ENCODE peak calls at places on chromosome 11, in five cellular contexts. M is suprapubic skin, D is heart right ventricle, X is BE2C, F is fibroblast of pulmonary artery. W is an unnamed sample.

GRCh38 chr11:115464269-115464668 is 39.9 kb downstream of the CADM1 start:
- DNase-seq in D (no peak), M (no peak), X (no peak), F (no peak), W (no peak)

GRCh38 chr11:102831128-102831708 is 12.2 kb downstream of the MMP3 start:
- DNase-seq in F (peak; percentile 31), M (no peak), D (no peak), X (no peak), W (peak; percentile 65)

GRCh38 chr11:84890706-84891105 is 736.4 kb downstream of the DLG2 start:
- DNase-seq in F (no peak), D (no peak), X (no peak), M (no peak), W (peak; percentile 35)

GRCh38 chr11:73230931-73231330 is 12.8 kb downstream of the P2RY2 start:
- DNase-seq in D (no peak), X (no peak), F (no peak), M (peak; percentile 29), W (no peak)

GRCh38 chr11:70694371-70694770 is 296.0 kb downstream of the CTTN start:
- DNase-seq in X (no peak), F (no peak), D (no peak), M (no peak), W (no peak)

GRCh38 chr11:121681536-121681935 is 228.8 kb upstream of the SORL1-AS1 start:
- DNase-seq in D (no peak), M (no peak), X (no peak), F (no peak), W (peak; percentile 30)

GRCh38 chr11:14105446-14105845 is 142.9 kb downstream of the SPON1 start:
- DNase-seq in F (no peak), D (no peak), M (no peak), X (no peak), W (no peak)

GRCh38 chr11:128690746-128691091 is 3.2 kb upstream of the FLI1 start:
- DNase-seq in D (no peak), M (no peak), F (no peak), X (no peak), W (no peak)

GRCh38 chr11:88068848-88069554 is 106.2 kb downstream of the RAB38 start:
- DNase-seq in M (no peak), D (no peak), F (no peak), X (no peak), W (no peak)

GRCh38 chr11:122883682-122883981 is 1.1 kb downstream of the JHY start:
- DNase-seq in D (no peak), M (no peak), X (no peak), F (no peak), W (no peak)

GRCh38 chr11:15333407-15333806 is 218.7 kb downstream of the INSC start:
- DNase-seq in D (no peak), X (peak; percentile 44), F (no peak), M (no peak), W (no peak)

GRCh38 chr11:59097113-59097708 is 9.8 kb upstream of the FAM111B start:
- DNase-seq in D (peak; percentile 54), M (no peak), X (peak; percentile 50), F (peak; percentile 72), W (peak; percentile 81)

GRCh38 chr11:69662806-69663205 is 12.3 kb downstream of the LTO1 start:
- DNase-seq in X (no peak), M (peak; percentile 45), D (no peak), F (no peak), W (no peak)

GRCh38 chr11:112057170-112057569 is 16.6 kb downstream of the PIH1D2 start:
- DNase-seq in X (no peak), D (no peak), M (no peak), F (no peak), W (no peak)

GRCh38 chr11:36186797-36187196 is 102.4 kb downstream of the COMMD9 start:
- DNase-seq in F (no peak), X (no peak), D (no peak), M (no peak), W (no peak)
- H3K4me3 ChIP-seq in F (no peak overlapping the region), X (no peak overlapping the region), D (no peak overlapping the region), M (no peak overlapping the region), W (no peak overlapping the region)

DNA sequence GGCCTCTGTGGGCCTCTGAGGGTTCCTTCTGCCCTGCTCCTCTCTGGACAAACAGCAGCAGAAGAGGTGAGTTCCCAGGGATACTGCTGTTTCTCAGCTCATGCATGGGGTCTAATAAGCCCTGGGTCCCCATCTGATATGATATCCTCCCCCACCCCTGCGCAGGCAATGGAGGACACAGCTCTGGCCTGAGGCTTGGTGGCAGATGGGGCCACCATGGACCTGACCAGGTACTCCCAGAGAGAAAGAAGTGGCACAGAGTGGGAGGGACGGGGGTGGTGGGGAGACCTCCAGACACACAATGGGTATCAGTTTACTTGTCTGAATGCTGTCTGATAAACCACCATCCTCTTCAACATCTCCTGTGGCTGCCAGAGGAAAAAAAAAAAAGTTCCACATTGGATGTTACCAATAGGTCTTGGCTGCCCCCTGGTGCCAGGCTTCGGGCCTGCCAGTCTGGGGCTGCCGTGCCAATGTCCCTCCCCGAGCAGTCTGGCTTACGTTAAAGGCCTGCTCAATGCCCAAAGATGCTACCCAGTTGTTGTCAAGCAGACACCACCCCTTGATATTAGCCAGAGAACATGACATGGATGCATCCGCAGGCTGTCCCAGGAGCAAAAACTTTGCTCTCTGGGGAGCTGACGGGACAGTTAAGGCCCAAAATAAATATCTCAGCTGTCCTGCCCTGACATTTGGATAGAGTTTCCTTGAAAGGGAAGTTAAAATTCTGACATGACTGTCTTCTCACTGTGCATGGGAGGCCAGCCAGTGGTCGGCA is 27.9 kb upstream of the ABCC8 start:
- DNase-seq in D (peak; percentile 77), X (peak; percentile 81), F (peak; percentile 68), M (no peak), W (peak; percentile 79)
- TF ChIP-seq CTCF in D (peak; percentile 86), X (peak; percentile 75), F (peak; percentile 88), M (peak; percentile 92), W (peak; percentile 94)

GRCh38 chr11:32829157-32829679 is 509 bp upstream of the PRRG4 start:
- DNase-seq in M (no peak), X (no peak), D (no peak), F (no peak), W (peak; percentile 13)

GRCh38 chr11:32829680-32830412 is at the start of gene PRRG4:
- DNase-seq in D (peak; percentile 35), X (peak; percentile 24), M (peak; percentile 68), F (peak; percentile 33), W (peak; percentile 38)

GRCh38 chr11:32830796-32831195 is 1.1 kb downstream of the PRRG4 start:
- DNase-seq in M (no peak), F (no peak), X (no peak), D (no peak), W (no peak)

GRCh38 chr11:32830413-32830738 is 649 bp downstream of the PRRG4 start:
- DNase-seq in X (no peak), D (no peak), M (no peak), F (peak; percentile 10), W (peak; percentile 2)

GRCh38 chr11:32831241-32831640 is 1.5 kb downstream of the PRRG4 start:
- DNase-seq in D (no peak), F (no peak), X (no peak), M (no peak), W (no peak)
- H3K4me3 ChIP-seq in D (no peak overlapping the region), F (no peak overlapping the region), X (no peak overlapping the region), M (peak overlapping the region; percentile 64), W (no peak overlapping the region)

GRCh38 chr11:79066456-79067354 is 374.1 kb downstream of the TENM4 start:
- DNase-seq in M (no peak), D (no peak), F (no peak), X (peak; percentile 74), W (peak; percentile 39)

GRCh38 chr11:79060534-79060933 is 380.3 kb downstream of the TENM4 start:
- DNase-seq in F (no peak), M (no peak), X (no peak), D (no peak), W (no peak)

GRCh38 chr11:79059171-79059570 is 381.7 kb downstream of the TENM4 start:
- DNase-seq in M (no peak), X (no peak), F (no peak), D (no peak), W (no peak)

GRCh38 chr11:79060081-79060480 is 380.7 kb downstream of the TENM4 start:
- DNase-seq in X (peak; percentile 37), F (no peak), M (no peak), D (no peak), W (peak; percentile 26)

GRCh38 chr11:79062814-79063762 is 377.7 kb downstream of the TENM4 start:
- DNase-seq in F (peak; percentile 57), M (no peak), D (peak; percentile 14), X (peak; percentile 77), W (peak; percentile 58)
- TF ChIP-seq CTCF in F (peak; percentile 62), M (no peak), D (peak; percentile 31), X (peak; percentile 83), W (peak; percentile 69)

GRCh38 chr11:1012291-1012690 is 24.2 kb downstream of the MUC6 start:
- DNase-seq in D (no peak), F (no peak), M (no peak), X (no peak), W (no peak)
- H3K4me3 ChIP-seq in D (no peak overlapping the region), F (no peak overlapping the region), M (no peak overlapping the region), X (no peak overlapping the region), W (no peak overlapping the region)

GRCh38 chr11:828501-829115 is 889 bp downstream of the CRACR2B start:
- DNase-seq in X (no peak), D (no peak), M (no peak), F (no peak), W (no peak)

GRCh38 chr11:827861-828167 is at the start of gene CRACR2B:
- DNase-seq in D (no peak), X (no peak), F (no peak), M (no peak), W (no peak)

GRCh38 chr11:826836-827145 is 928 bp upstream of the CRACR2B start:
- DNase-seq in M (no peak), X (no peak), F (no peak), D (no peak), W (no peak)

GRCh38 chr11:825366-826231 is 2.1 kb upstream of the CRACR2B start:
- DNase-seq in X (no peak), F (no peak), D (no peak), M (no peak), W (no peak)

GRCh38 chr11:827146-827860 is 416 bp upstream of the CRACR2B start:
- DNase-seq in D (no peak), X (no peak), F (no peak), M (no peak), W (no peak)
- TF ChIP-seq CTCF in D (no peak), X (no peak), F (no peak), M (no peak), W (no peak)

DNA sequence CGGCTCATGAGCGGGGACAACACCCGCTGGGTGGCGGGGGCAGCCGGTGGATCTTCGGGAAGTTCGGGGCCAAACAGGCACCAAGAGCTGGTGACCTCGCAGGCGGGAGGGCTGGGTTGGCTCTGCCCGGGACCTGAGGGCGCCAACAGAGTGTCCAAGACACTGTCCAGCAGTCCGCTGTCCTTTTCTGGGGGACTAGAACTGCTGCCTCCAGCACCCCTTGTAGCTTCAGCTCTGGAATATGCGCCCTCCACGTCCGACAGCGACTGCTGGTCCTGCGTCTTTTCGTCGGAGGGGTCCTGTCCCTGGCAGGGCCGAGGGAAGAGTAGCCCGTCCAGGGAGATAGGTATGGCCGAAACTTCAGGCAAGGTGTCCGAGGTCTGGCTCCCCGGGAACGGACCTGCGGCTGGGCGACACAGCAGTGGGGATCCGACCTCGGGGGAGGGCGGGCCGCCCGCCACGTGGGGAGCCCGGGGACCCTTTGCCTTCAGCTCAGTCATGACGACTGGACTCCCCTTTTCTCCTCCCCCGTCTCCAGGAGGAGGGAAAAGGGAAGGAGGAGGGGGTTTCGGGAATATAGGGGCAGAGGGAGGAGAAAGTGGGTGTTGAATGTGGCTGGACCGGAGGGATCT is 926 bp downstream of the PGR start:
- DNase-seq in X (no peak), D (peak; percentile 5), M (peak; percentile 55), F (no peak), W (no peak)
- H3K4me3 ChIP-seq in X (no peak overlapping the region), D (peak overlapping the region; percentile 78), M (peak overlapping the region; percentile 61), F (peak overlapping the region; percentile 49), W (no peak overlapping the region)

W was measured in choroid plexus epithelial cell.